ENCODE peak calls at places on chromosomes 7 and 10, in six cellular contexts. I is heart left ventricle, O is AG04450, U is astrocyte of the spinal cord, B is RWPE2, E is lung. D is an unnamed sample.

GRCh38 chr7:96599288-96599936 is 110.2 kb downstream of the SEM1 start:
- DNase-seq in I (no peak), O (no peak), U (no peak), B (no peak), E (no peak), D (no peak)

GRCh38 chr7:73577627-73578341 is 595 bp downstream of the TBL2 start:
- DNase-seq in I (peak; percentile 23), O (no peak), U (peak; percentile 20), B (no peak), E (no peak), D (no peak)

GRCh38 chr7:116918744-116919143 is 34.6 kb upstream of the ST7 start:
- DNase-seq in I (no peak), O (no peak), U (no peak), B (no peak), E (no peak), D (no peak)

GRCh38 chr7:131537581-131537980 is 18.8 kb downstream of the PODXL start:
- DNase-seq in I (peak; percentile 17), O (no peak), U (no peak), B (no peak), E (no peak), D (no peak)

GRCh38 chr7:155998766-155999630 is 186.7 kb upstream of the SHH start:
- DNase-seq in I (no peak), O (no peak), U (no peak), B (no peak), E (no peak), D (no peak)

GRCh38 chr7:44565795-44566559 is 7.7 kb downstream of the DDX56 start:
- DNase-seq in I (no peak), O (no peak), U (no peak), B (no peak), E (no peak), D (no peak)

GRCh38 chr7:42014625-42015412 is 222.2 kb downstream of the GLI3 start:
- DNase-seq in I (no peak), O (no peak), U (peak; percentile 48), B (no peak), E (no peak), D (no peak)

GRCh38 chr7:112437038-112437437 is 13.2 kb upstream of the IFRD1 start:
- DNase-seq in I (no peak), O (no peak), U (no peak), B (no peak), E (no peak), D (no peak)

GRCh38 chr7:27117687-27118491 is 12.7 kb downstream of the HOXA4 start:
- DNase-seq in I (no peak), O (peak; percentile 92), U (peak; percentile 91), B (no peak), E (no peak), D (no peak)

GRCh38 chr10:5960070-5960972 is 17.0 kb downstream of the IL15RA start:
- DNase-seq in I (no peak), O (no peak), U (peak; percentile 15), B (no peak), E (no peak), D (no peak)

GRCh38 chr10:58573970-58574538 is 61.4 kb downstream of the BICC1 start:
- DNase-seq in I (no peak), O (no peak), U (no peak), B (no peak), E (no peak), D (peak; percentile 9)

GRCh38 chr7:76512941-76513816 is 2.8 kb downstream of the UPK3B start:
- DNase-seq in I (no peak), O (no peak), U (no peak), B (no peak), E (peak; percentile 28), D (no peak)

GRCh38 chr10:102951316-102951715 is 33.2 kb downstream of the CNNM2 start:
- DNase-seq in I (no peak), O (no peak), U (no peak), B (no peak), E (no peak), D (no peak)

GRCh38 chr10:78148564-78148963 is 114.9 kb downstream of the RPS24 start:
- DNase-seq in I (no peak), O (no peak), U (no peak), B (no peak), E (no peak), D (no peak)

GRCh38 chr10:114957673-114958072 is 19.7 kb downstream of the TRUB1 start:
- DNase-seq in I (no peak), O (no peak), U (no peak), B (no peak), E (no peak), D (peak; percentile 7)

GRCh38 chr7:117389871-117390270 is 37.4 kb downstream of the ASZ1 start:
- DNase-seq in I (no peak), O (no peak), U (no peak), B (no peak), E (no peak), D (no peak)

GRCh38 chr7:100875356-100875751 is 451 bp downstream of the SRRT start:
- DNase-seq in I (no peak), O (no peak), U (no peak), B (no peak), E (no peak), D (no peak)

GRCh38 chr10:31032515-31033132 is 959 bp upstream of the ZNF438 start:
- DNase-seq in I (no peak), O (no peak), U (no peak), B (no peak), E (no peak), D (no peak)

DNA sequence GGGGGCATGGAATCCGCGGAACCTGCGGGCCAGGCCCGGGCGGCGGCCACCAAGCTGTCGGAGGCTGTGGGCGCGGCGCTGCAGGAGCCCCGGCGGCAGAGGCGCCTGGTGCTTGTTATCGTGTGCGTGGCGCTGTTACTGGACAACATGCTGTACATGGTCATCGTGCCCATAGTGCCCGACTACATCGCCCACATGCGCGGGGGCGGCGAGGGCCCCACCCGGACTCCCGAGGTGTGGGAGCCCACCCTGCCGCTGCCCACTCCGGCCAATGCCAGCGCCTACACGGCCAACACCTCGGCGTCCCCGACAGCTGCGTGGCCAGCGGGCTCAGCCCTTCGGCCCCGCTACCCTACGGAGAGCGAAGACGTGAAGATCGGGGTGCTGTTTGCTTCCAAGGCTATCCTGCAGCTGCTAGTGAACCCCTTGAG is 640 bp downstream of the SLC18A3 start:
- DNase-seq in I (no peak), O (no peak), U (no peak), B (peak; percentile 35), E (no peak), D (no peak)
- H3K4me3 ChIP-seq in I (no peak overlapping the region), O (no peak overlapping the region), U (no peak overlapping the region), B (peak overlapping the region; percentile 9), E (no peak overlapping the region), D (no peak overlapping the region)

GRCh38 chr7:35645691-35646090 is 49.2 kb downstream of the HERPUD2 start:
- DNase-seq in I (no peak), O (no peak), U (no peak), B (no peak), E (no peak), D (no peak)
- H3K4me3 ChIP-seq in I (no peak overlapping the region), O (no peak overlapping the region), U (no peak overlapping the region), B (no peak overlapping the region), E (no peak overlapping the region), D (no peak overlapping the region)

GRCh38 chr7:38546763-38547162 is 84.4 kb downstream of the AMPH start:
- DNase-seq in I (no peak), O (no peak), U (no peak), B (no peak), E (no peak), D (no peak)
- H3K4me3 ChIP-seq in I (no peak overlapping the region), O (no peak overlapping the region), U (no peak overlapping the region), B (no peak overlapping the region), E (no peak overlapping the region), D (no peak overlapping the region)

GRCh38 chr10:62016477-62017140 is 115.1 kb downstream of the ARID5B start:
- DNase-seq in I (no peak), O (no peak), U (no peak), B (no peak), E (no peak), D (no peak)

GRCh38 chr10:62017141-62017870 is 115.8 kb downstream of the ARID5B start:
- DNase-seq in I (no peak), O (no peak), U (no peak), B (no peak), E (no peak), D (no peak)

GRCh38 chr10:62018141-62018911 is 116.8 kb downstream of the ARID5B start:
- DNase-seq in I (no peak), O (no peak), U (no peak), B (no peak), E (no peak), D (no peak)

GRCh38 chr10:62014510-62014909 is 113.0 kb downstream of the ARID5B start:
- DNase-seq in I (no peak), O (no peak), U (no peak), B (no peak), E (no peak), D (no peak)

GRCh38 chr10:62015994-62016393 is 114.5 kb downstream of the ARID5B start:
- DNase-seq in I (no peak), O (no peak), U (no peak), B (no peak), E (no peak), D (no peak)
- H3K4me3 ChIP-seq in I (no peak overlapping the region), O (no peak overlapping the region), U (no peak overlapping the region), B (no peak overlapping the region), E (no peak overlapping the region), D (no peak overlapping the region)

GRCh38 chr7:133978502-133979295 is 148.4 kb upstream of the LRGUK start:
- DNase-seq in I (no peak), O (no peak), U (no peak), B (no peak), E (no peak), D (no peak)

GRCh38 chr7:133977409-133978274 is 149.5 kb upstream of the LRGUK start:
- DNase-seq in I (no peak), O (no peak), U (no peak), B (no peak), E (no peak), D (no peak)

GRCh38 chr7:133985300-133985699 is 141.8 kb upstream of the LRGUK start:
- DNase-seq in I (no peak), O (no peak), U (no peak), B (no peak), E (no peak), D (no peak)

GRCh38 chr7:133984023-133984422 is 143.1 kb upstream of the LRGUK start:
- DNase-seq in I (no peak), O (no peak), U (no peak), B (no peak), E (no peak), D (no peak)

GRCh38 chr7:133980794-133981193 is 146.3 kb upstream of the LRGUK start:
- DNase-seq in I (no peak), O (no peak), U (no peak), B (no peak), E (no peak), D (no peak)
- H3K4me3 ChIP-seq in I (no peak overlapping the region), O (no peak overlapping the region), U (no peak overlapping the region), B (no peak overlapping the region), E (no peak overlapping the region), D (no peak overlapping the region)

DNA sequence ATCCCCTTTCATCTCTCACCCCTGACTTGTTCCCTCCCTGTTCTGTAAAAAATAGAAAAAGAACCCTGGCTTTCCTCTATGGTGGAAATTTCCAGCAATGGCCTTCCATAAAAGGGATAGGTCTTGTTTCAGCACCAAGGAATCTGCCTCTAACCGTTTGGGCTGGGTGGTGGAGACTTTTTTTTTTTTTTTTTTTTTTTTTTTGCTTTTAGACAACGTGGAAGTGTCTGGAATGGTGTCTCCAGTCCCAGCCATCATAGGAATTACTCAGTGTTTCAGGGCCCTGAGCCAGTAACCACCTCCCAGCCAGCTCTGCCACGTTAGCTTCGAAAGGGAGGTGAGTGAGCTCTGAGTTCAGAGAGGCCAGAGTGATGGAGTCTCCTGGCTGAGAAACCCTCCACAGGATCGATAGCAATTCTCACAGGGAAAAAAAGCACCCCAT is 97.3 kb upstream of the COL1A2 start:
- DNase-seq in I (peak; percentile 68), O (peak; percentile 94), U (peak; percentile 98), B (no peak), E (peak; percentile 38), D (peak; percentile 94)
- H3K4me3 ChIP-seq in I (no peak overlapping the region), O (peak overlapping the region; percentile 12), U (peak overlapping the region; percentile 22), B (no peak overlapping the region), E (no peak overlapping the region), D (peak overlapping the region; percentile 21)

D was measured in skeletal muscle cell.